ENCODE peak calls at places on chromosomes 13 and 19, in nine cellular contexts. I, B, P, N, Z, K, Q, G and X are unnamed samples.
A peak's percentile ranks its signal among the peaks of the same experiment; 100 is the strongest.

GRCh38 chr19:2242811-2243210 is 6.2 kb downstream of the SF3A2 start:
- DNase-seq in I (no peak), B (no peak), P (no peak), N (no peak), Z (no peak), K (no peak), Q (no peak), G (no peak), X (no peak)

GRCh38 chr19:12669272-12670158 is 2.9 kb downstream of the WDR83 start:
- DNase-seq in I (peak; percentile 67), B (peak; percentile 71), P (peak; percentile 79), N (peak; percentile 72), Z (peak; percentile 90), K (peak; percentile 47), Q (peak; percentile 68), G (peak; percentile 58), X (peak; percentile 73)

GRCh38 chr13:47237571-47237970 is 340.7 kb upstream of the HTR2A start:
- DNase-seq in I (no peak), B (no peak), P (no peak), N (no peak), Z (no peak), K (no peak), Q (no peak), G (no peak), X (no peak)

GRCh38 chr19:6604906-6605305 is 14.0 kb upstream of the CD70 start:
- DNase-seq in I (no peak), B (no peak), P (no peak), N (no peak), Z (no peak), K (no peak), Q (no peak), G (no peak), X (no peak)

GRCh38 chr19:1432507-1432887 is 5.7 kb upstream of the RPS15 start:
- DNase-seq in I (no peak), B (no peak), P (no peak), N (no peak), Z (no peak), K (no peak), Q (no peak), G (no peak), X (no peak)

GRCh38 chr13:73173160-73173905 is 114.5 kb downstream of the KLF5 start:
- DNase-seq in I (no peak), B (no peak), P (no peak), N (no peak), Z (no peak), K (no peak), Q (no peak), G (no peak), X (no peak)

GRCh38 chr19:33302974-33303790 is 848 bp upstream of the CEBPA start:
- DNase-seq in I (peak; percentile 52), B (peak; percentile 66), P (no peak), N (peak; percentile 74), Z (peak; percentile 70), K (no peak), Q (no peak), G (no peak), X (peak; percentile 45)

GRCh38 chr19:1172353-1173159 is 1.5 kb downstream of the SBNO2 start:
- DNase-seq in I (no peak), B (no peak), P (peak; percentile 69), N (no peak), Z (peak; percentile 76), K (no peak), Q (no peak), G (no peak), X (no peak)

GRCh38 chr13:100440756-100441421 is 147.7 kb downstream of the GGACT start:
- DNase-seq in I (no peak), B (no peak), P (no peak), N (no peak), Z (peak; percentile 29), K (no peak), Q (no peak), G (no peak), X (no peak)

GRCh38 chr19:46537136-46538097 is 41.8 kb upstream of the PNMA8B start:
- DNase-seq in I (peak; percentile 74), B (peak; percentile 59), P (no peak), N (peak; percentile 75), Z (peak; percentile 62), K (no peak), Q (no peak), G (peak; percentile 38), X (peak; percentile 39)

GRCh38 chr13:29362849-29363604 is 232.5 kb downstream of the SLC7A1 start:
- DNase-seq in I (peak; percentile 52), B (peak; percentile 41), P (peak; percentile 45), N (peak; percentile 78), Z (peak; percentile 58), K (no peak), Q (no peak), G (peak; percentile 4), X (peak; percentile 42)

GRCh38 chr13:37899753-37900152 is 30.2 kb upstream of the TRPC4 start:
- DNase-seq in I (no peak), B (no peak), P (no peak), N (no peak), Z (no peak), K (no peak), Q (no peak), G (no peak), X (no peak)

GRCh38 chr19:34366670-34367423 is 1.9 kb downstream of the GPI start:
- DNase-seq in I (no peak), B (no peak), P (no peak), N (no peak), Z (peak; percentile 93), K (peak; percentile 11), Q (no peak), G (no peak), X (no peak)

GRCh38 chr13:61777281-61777680 is 361.6 kb upstream of the PCDH20 start:
- DNase-seq in I (no peak), B (no peak), P (no peak), N (no peak), Z (peak; percentile 63), K (no peak), Q (no peak), G (no peak), X (no peak)

GRCh38 chr19:7888145-7888825 is at the start of gene LRRC8E:
- DNase-seq in I (peak; percentile 46), B (peak; percentile 62), P (no peak), N (peak; percentile 80), Z (peak; percentile 76), K (no peak), Q (no peak), G (no peak), X (peak; percentile 24)

GRCh38 chr13:110393761-110394160 is 86.7 kb downstream of the COL4A2 start:
- DNase-seq in I (no peak), B (no peak), P (no peak), N (no peak), Z (no peak), K (no peak), Q (no peak), G (no peak), X (no peak)

GRCh38 chr19:6271721-6272410 is 7.9 kb downstream of the MLLT1 start:
- DNase-seq in I (no peak), B (no peak), P (peak; percentile 69), N (peak; percentile 20), Z (peak; percentile 91), K (no peak), Q (no peak), G (no peak), X (no peak)

GRCh38 chr19:11949201-11949600 is 15.6 kb upstream of the ZNF763 start:
- DNase-seq in I (no peak), B (no peak), P (no peak), N (no peak), Z (no peak), K (no peak), Q (no peak), G (no peak), X (no peak)

GRCh38 chr19:42529248-42529764 is 1.0 kb upstream of the CEACAM1 start:
- DNase-seq in I (peak; percentile 71), B (peak; percentile 94), P (no peak), N (peak; percentile 75), Z (peak; percentile 78), K (no peak), Q (peak; percentile 47), G (peak; percentile 47), X (no peak)

GRCh38 chr19:5016781-5017180 is 47.9 kb downstream of the KDM4B start:
- DNase-seq in I (no peak), B (no peak), P (no peak), N (no peak), Z (no peak), K (no peak), Q (no peak), G (no peak), X (no peak)

GRCh38 chr13:26873174-26873698 is 112.7 kb upstream of the GPR12 start:
- DNase-seq in I (no peak), B (no peak), P (no peak), N (no peak), Z (no peak), K (no peak), Q (no peak), G (no peak), X (no peak)

GRCh38 chr19:1274852-1275259 is 474 bp upstream of the FAM174C start:
- DNase-seq in I (no peak), B (no peak), P (no peak), N (no peak), Z (no peak), K (no peak), Q (no peak), G (no peak), X (no peak)

GRCh38 chr19:19064811-19065745 is 1.3 kb downstream of the SLC25A42 start:
- DNase-seq in I (peak; percentile 12), B (no peak), P (no peak), N (no peak), Z (peak; percentile 22), K (no peak), Q (no peak), G (no peak), X (no peak)

GRCh38 chr13:27481766-27482165 is 31.4 kb upstream of the MTIF3 start:
- DNase-seq in I (peak; percentile 67), B (peak; percentile 19), P (no peak), N (peak; percentile 72), Z (peak; percentile 51), K (no peak), Q (no peak), G (no peak), X (peak; percentile 26)

GRCh38 chr19:3375221-3376088 is 9.1 kb downstream of the NFIC start:
- DNase-seq in I (no peak), B (no peak), P (peak; percentile 89), N (no peak), Z (peak; percentile 74), K (no peak), Q (no peak), G (no peak), X (no peak)

GRCh38 chr13:74325106-74325505 is 190.9 kb upstream of the KLF12 start:
- DNase-seq in I (no peak), B (no peak), P (no peak), N (peak; percentile 75), Z (peak; percentile 88), K (no peak), Q (no peak), G (no peak), X (peak; percentile 8)

GRCh38 chr19:18658366-18658855 is 21.6 kb downstream of the KLHL26 start:
- DNase-seq in I (no peak), B (no peak), P (no peak), N (no peak), Z (no peak), K (no peak), Q (no peak), G (no peak), X (no peak)

GRCh38 chr13:63345835-63346234 is 1930.2 kb upstream of the PCDH20 start:
- DNase-seq in I (no peak), B (no peak), P (no peak), N (no peak), Z (no peak), K (no peak), Q (no peak), G (no peak), X (no peak)

GRCh38 chr19:50646074-50646807 is 3.0 kb upstream of the C19orf81 start:
- DNase-seq in I (no peak), B (peak; percentile 83), P (no peak), N (no peak), Z (peak; percentile 89), K (peak; percentile 15), Q (no peak), G (no peak), X (no peak)